ENCODE peak calls at places on chromosomes 5 and 9, in six cellular contexts. G is CD8-positive, alpha-beta memory T cell; W is T-cell; A is AG04450; M is AG20443; C is fibroblast of the aortic adventitia. P is an unnamed sample.

GRCh38 chr5:177362102-177362868 is 4.6 kb downstream of the RGS14 start:
- DNase-seq in G (peak), W (no peak), A (no peak), M (no peak), C (no peak), P (peak)

GRCh38 chr5:123089971-123090640 is 1.1 kb downstream of the PRDM6 start:
- DNase-seq in G (no peak), W (no peak), A (no peak), M (peak), C (peak), P (no peak)

GRCh38 chr9:73871636-73872035 is 625.5 kb upstream of the RORB start:
- DNase-seq in G (no peak), W (no peak), A (no peak), M (no peak), C (no peak), P (no peak)

GRCh38 chr5:150213530-150213929 is 23.7 kb downstream of the SLC6A7 start:
- DNase-seq in G (no peak), W (no peak), A (no peak), M (peak), C (peak), P (no peak)

GRCh38 chr5:112529525-112529924 is 110.4 kb upstream of the EPB41L4A start:
- DNase-seq in G (no peak), W (no peak), A (no peak), M (no peak), C (peak), P (no peak)

GRCh38 chr5:169803077-169803981 is 166.3 kb downstream of the DOCK2 start:
- DNase-seq in G (no peak), W (no peak), A (peak), M (peak), C (peak), P (no peak)

GRCh38 chr5:121816164-121816563 is 35.5 kb upstream of the FTMT start:
- DNase-seq in G (no peak), W (no peak), A (no peak), M (no peak), C (no peak), P (no peak)

GRCh38 chr5:82347213-82347947 is 69.2 kb upstream of the RPS23 start:
- DNase-seq in G (no peak), W (no peak), A (peak), M (peak), C (peak), P (no peak)

GRCh38 chr5:77893225-77893860 is 117.2 kb upstream of the TBCA start:
- DNase-seq in G (no peak), W (no peak), A (peak), M (peak), C (peak), P (no peak)